ENCODE peak calls at places on chromosomes 6 and 20, in six cellular contexts. One of them, this sample, is unnamed.
A peak's percentile ranks its signal among the peaks of the same experiment; 100 is the strongest.

GRCh38 chr6:5930143-5930770 is 76.5 kb downstream of the NRN1 start:
- DNase-seq in GM23248: no peak
- DNase-seq in fibroblast of the aortic adventitia: no peak
- DNase-seq in C1 segment of cervical spinal cord: no peak
- DNase-seq in trophoblast cell: no peak
- DNase-seq in GM12865: no peak
- DNase-seq in this sample: no peak

GRCh38 chr6:90107721-90108364 is 188.8 kb downstream of the BACH2 start:
- DNase-seq in GM23248: no peak
- DNase-seq in fibroblast of the aortic adventitia: no peak
- DNase-seq in C1 segment of cervical spinal cord: no peak
- DNase-seq in trophoblast cell: no peak
- DNase-seq in GM12865: peak; percentile 69
- DNase-seq in this sample: no peak

GRCh38 chr20:11454966-11455799 is 462.5 kb upstream of the BTBD3 start:
- DNase-seq in GM23248: peak; percentile 74
- DNase-seq in fibroblast of the aortic adventitia: peak; percentile 68
- DNase-seq in C1 segment of cervical spinal cord: no peak
- DNase-seq in trophoblast cell: peak; percentile 7
- DNase-seq in GM12865: peak; percentile 35
- DNase-seq in this sample: no peak

GRCh38 chr6:40645043-40645442 is 57.9 kb upstream of the LRFN2 start:
- DNase-seq in GM23248: no peak
- DNase-seq in fibroblast of the aortic adventitia: no peak
- DNase-seq in C1 segment of cervical spinal cord: no peak
- DNase-seq in trophoblast cell: no peak
- DNase-seq in GM12865: no peak
- DNase-seq in this sample: no peak

GRCh38 chr6:169189686-169190085 is 64.0 kb downstream of the THBS2 start:
- DNase-seq in GM23248: no peak
- DNase-seq in fibroblast of the aortic adventitia: peak; percentile 63
- DNase-seq in C1 segment of cervical spinal cord: no peak
- DNase-seq in trophoblast cell: no peak
- DNase-seq in GM12865: no peak
- DNase-seq in this sample: no peak

GRCh38 chr6:52454556-52454955 is 34.4 kb downstream of the EFHC1 start:
- DNase-seq in GM23248: peak; percentile 1
- DNase-seq in fibroblast of the aortic adventitia: peak; percentile 20
- DNase-seq in C1 segment of cervical spinal cord: no peak
- DNase-seq in trophoblast cell: no peak
- DNase-seq in GM12865: no peak
- DNase-seq in this sample: no peak

GRCh38 chr6:2215342-2215741 is 30.1 kb downstream of the GMDS start:
- DNase-seq in GM23248: no peak
- DNase-seq in fibroblast of the aortic adventitia: no peak
- DNase-seq in C1 segment of cervical spinal cord: no peak
- DNase-seq in trophoblast cell: no peak
- DNase-seq in GM12865: no peak
- DNase-seq in this sample: no peak

GRCh38 chr20:60463798-60464197 is 505.6 kb downstream of the CDH26 start:
- DNase-seq in GM23248: no peak
- DNase-seq in fibroblast of the aortic adventitia: no peak
- DNase-seq in C1 segment of cervical spinal cord: no peak
- DNase-seq in trophoblast cell: peak; percentile 81
- DNase-seq in GM12865: no peak
- DNase-seq in this sample: no peak

GRCh38 chr6:169362501-169363121 is 109.0 kb upstream of the THBS2 start:
- DNase-seq in GM23248: peak; percentile 67
- DNase-seq in fibroblast of the aortic adventitia: no peak
- DNase-seq in C1 segment of cervical spinal cord: no peak
- DNase-seq in trophoblast cell: no peak
- DNase-seq in GM12865: no peak
- DNase-seq in this sample: no peak

GRCh38 chr6:92196320-92196719 is 1223.0 kb downstream of the EPHA7 start:
- DNase-seq in GM23248: no peak
- DNase-seq in fibroblast of the aortic adventitia: no peak
- DNase-seq in C1 segment of cervical spinal cord: no peak
- DNase-seq in trophoblast cell: no peak
- DNase-seq in GM12865: no peak
- DNase-seq in this sample: no peak

GRCh38 chr20:50792708-50793574 is 1.9 kb upstream of the BCAS4 start:
- DNase-seq in GM23248: no peak
- DNase-seq in fibroblast of the aortic adventitia: peak; percentile 8
- DNase-seq in C1 segment of cervical spinal cord: no peak
- DNase-seq in trophoblast cell: no peak
- DNase-seq in GM12865: no peak
- DNase-seq in this sample: no peak

GRCh38 chr6:131470549-131470948 is 102.5 kb upstream of the ARG1 start:
- DNase-seq in GM23248: peak; percentile 10
- DNase-seq in fibroblast of the aortic adventitia: no peak
- DNase-seq in C1 segment of cervical spinal cord: no peak
- DNase-seq in trophoblast cell: no peak
- DNase-seq in GM12865: no peak
- DNase-seq in this sample: no peak

GRCh38 chr6:14316911-14317535 is 199.5 kb downstream of the CD83 start:
- DNase-seq in GM23248: no peak
- DNase-seq in fibroblast of the aortic adventitia: no peak
- DNase-seq in C1 segment of cervical spinal cord: no peak
- DNase-seq in trophoblast cell: no peak
- DNase-seq in GM12865: peak; percentile 9
- DNase-seq in this sample: no peak

GRCh38 chr6:157644043-157644810 is 178.8 kb upstream of the SNX9 start:
- DNase-seq in GM23248: peak; percentile 66
- DNase-seq in fibroblast of the aortic adventitia: peak; percentile 51
- DNase-seq in C1 segment of cervical spinal cord: no peak
- DNase-seq in trophoblast cell: no peak
- DNase-seq in GM12865: no peak
- DNase-seq in this sample: no peak

GRCh38 chr6:163463795-163464194 is 49.3 kb downstream of the QKI start:
- DNase-seq in GM23248: no peak
- DNase-seq in fibroblast of the aortic adventitia: no peak
- DNase-seq in C1 segment of cervical spinal cord: no peak
- DNase-seq in trophoblast cell: no peak
- DNase-seq in GM12865: no peak
- DNase-seq in this sample: no peak

GRCh38 chr6:65776332-65776731 is 69.3 kb upstream of the EYS start:
- DNase-seq in GM23248: no peak
- DNase-seq in fibroblast of the aortic adventitia: no peak
- DNase-seq in C1 segment of cervical spinal cord: no peak
- DNase-seq in trophoblast cell: peak; percentile 67
- DNase-seq in GM12865: no peak
- DNase-seq in this sample: no peak

GRCh38 chr6:99219788-99220187 is 129.7 kb downstream of the FAXC start:
- DNase-seq in GM23248: no peak
- DNase-seq in fibroblast of the aortic adventitia: no peak
- DNase-seq in C1 segment of cervical spinal cord: no peak
- DNase-seq in trophoblast cell: peak; percentile 59
- DNase-seq in GM12865: peak; percentile 24
- DNase-seq in this sample: peak; percentile 26

GRCh38 chr20:2742934-2743559 is 50.5 kb downstream of the EBF4 start:
- DNase-seq in GM23248: peak; percentile 80
- DNase-seq in fibroblast of the aortic adventitia: peak; percentile 47
- DNase-seq in C1 segment of cervical spinal cord: peak; percentile 50
- DNase-seq in trophoblast cell: peak; percentile 71
- DNase-seq in GM12865: peak; percentile 65
- DNase-seq in this sample: peak; percentile 67